ENCODE peak calls at places on chromosomes 11 and 22, in six cellular contexts. N is cardiac septum; U is left lung; I is DMS 273 treated with DMSO at 0.1 percent for 48 hours; A is posterior cingulate gyrus; W is activated CD4-positive, alpha-beta T cell treated with anti-CD3 and anti-CD28 coated beads, Interleukin-2, amount 10 ng/mL, durations not matched to agents 7 days and 5 days. C is an unnamed sample.

GRCh38 chr11:61752925-61753551 is 602 bp downstream of the MYRF start:
- DNase-seq in N (no peak), U (no peak), I (no peak), A (no peak), W (no peak), C (no peak)

GRCh38 chr11:72947229-72947628 is 133.0 kb downstream of the ATG16L2 start:
- DNase-seq in N (no peak), U (no peak), I (no peak), A (no peak), W (no peak), C (no peak)

GRCh38 chr11:110133182-110133581 is 40.0 kb downstream of the ZC3H12C start:
- DNase-seq in N (no peak), U (no peak), I (no peak), A (no peak), W (no peak), C (no peak)

GRCh38 chr22:32622004-32622761 is 147.6 kb downstream of the FBXO7 start:
- DNase-seq in N (no peak), U (no peak), I (no peak), A (no peak), W (no peak), C (peak)

GRCh38 chr11:46849631-46850030 is 3.6 kb upstream of the CKAP5 start:
- DNase-seq in N (no peak), U (no peak), I (no peak), A (no peak), W (no peak), C (no peak)

GRCh38 chr11:8699903-8700302 is 17.3 kb downstream of the RPL27A start:
- DNase-seq in N (peak), U (no peak), I (no peak), A (peak), W (no peak), C (peak)

GRCh38 chr11:23973244-23973643 is 523.6 kb upstream of the LUZP2 start:
- DNase-seq in N (no peak), U (no peak), I (no peak), A (no peak), W (no peak), C (no peak)

GRCh38 chr11:44842219-44842618 is 108.5 kb downstream of the TP53I11 start:
- DNase-seq in N (no peak), U (no peak), I (no peak), A (no peak), W (no peak), C (no peak)

GRCh38 chr11:57430946-57431345 is 4.0 kb upstream of the SLC43A3 start:
- DNase-seq in N (peak), U (no peak), I (no peak), A (no peak), W (no peak), C (no peak)

GRCh38 chr22:49632199-49633009 is 195.3 kb downstream of the BRD1 start:
- DNase-seq in N (no peak), U (no peak), I (no peak), A (peak), W (no peak), C (peak)

GRCh38 chr11:12137005-12137690 is 26.8 kb downstream of the MICAL2 start:
- DNase-seq in N (no peak), U (peak), I (no peak), A (no peak), W (no peak), C (no peak)

GRCh38 chr11:8722156-8722555 is 39.6 kb downstream of the RPL27A start:
- DNase-seq in N (no peak), U (no peak), I (no peak), A (no peak), W (no peak), C (no peak)

GRCh38 chr11:115580927-115581680 is 76.9 kb upstream of the CADM1 start:
- DNase-seq in N (no peak), U (no peak), I (no peak), A (no peak), W (no peak), C (no peak)

GRCh38 chr11:2690261-2690575 is 9.6 kb downstream of the KCNQ1OT1 start:
- DNase-seq in N (peak), U (peak), I (no peak), A (no peak), W (no peak), C (peak)

GRCh38 chr11:117520201-117520600 is 192.5 kb downstream of the CEP164 start:
- DNase-seq in N (no peak), U (no peak), I (no peak), A (no peak), W (no peak), C (no peak)

GRCh38 chr11:44760917-44761545 is 34.3 kb downstream of the TSPAN18 start:
- DNase-seq in N (no peak), U (no peak), I (no peak), A (no peak), W (no peak), C (no peak)

GRCh38 chr11:79198898-79199250 is 242.0 kb downstream of the TENM4 start:
- DNase-seq in N (no peak), U (no peak), I (no peak), A (no peak), W (no peak), C (peak)

GRCh38 chr11:88596786-88597185 is 259.2 kb upstream of the CTSC start:
- DNase-seq in N (no peak), U (no peak), I (no peak), A (no peak), W (no peak), C (no peak)

GRCh38 chr11:29937526-29937925 is 79.3 kb downstream of the KCNA4 start:
- DNase-seq in N (no peak), U (no peak), I (no peak), A (no peak), W (no peak), C (no peak)

C was measured in aorta.